ENCODE peak calls at places on chromosomes 13 and 19, in six cellular contexts. I is Calu3; V is suprapubic skin; G is activated naive CD8-positive, alpha-beta T cell treated with anti-CD3 and anti-CD28 coated beads, Interleukin-2, amount 50 U/mL, for 24 hours; Q is NCI-H2171 treated with DMSO at 0.1 percent for 48 hours; S is mesenteric fat pad. K is an unnamed sample.

GRCh38 chr19:3132971-3133792 is 2.7 kb upstream of the GNA15 start:
- DNase-seq in I (no peak), V (peak), G (peak), Q (peak), S (no peak), K (peak)

GRCh38 chr13:94712287-94712811 is at the start of gene SOX21:
- DNase-seq in I (no peak), V (peak), G (no peak), Q (peak), S (no peak), K (peak)

GRCh38 chr13:43157796-43158195 is 134.4 kb downstream of the DNAJC15 start:
- DNase-seq in I (no peak), V (no peak), G (no peak), Q (no peak), S (no peak), K (no peak)

GRCh38 chr13:25068810-25069209 is 27.1 kb upstream of the PABPC3 start:
- DNase-seq in I (no peak), V (no peak), G (no peak), Q (no peak), S (no peak), K (no peak)

GRCh38 chr13:48304132-48304876 is 753 bp downstream of the RB1 start:
- DNase-seq in I (peak), V (no peak), G (peak), Q (peak), S (no peak), K (peak)

GRCh38 chr19:4976412-4977298 is 7.7 kb downstream of the KDM4B start:
- DNase-seq in I (no peak), V (peak), G (no peak), Q (no peak), S (no peak), K (peak)

GRCh38 chr19:17406039-17406886 is 833 bp upstream of the BST2 start:
- DNase-seq in I (no peak), V (no peak), G (peak), Q (no peak), S (no peak), K (peak)

GRCh38 chr19:47232422-47233211 is 1.6 kb upstream of the BBC3 start:
- DNase-seq in I (peak), V (no peak), G (peak), Q (no peak), S (no peak), K (peak)

GRCh38 chr19:14114854-14115253 is 2.7 kb downstream of the PRKACA start:
- DNase-seq in I (peak), V (peak), G (peak), Q (no peak), S (no peak), K (peak)

GRCh38 chr13:113322890-113323651 is 26.0 kb downstream of the LAMP1 start:
- DNase-seq in I (no peak), V (no peak), G (no peak), Q (no peak), S (no peak), K (no peak)